ENCODE peak calls at places on chromosomes 6 and 20, in ten cellular contexts. D, L, Z, P, R, J, W, E, Y and C are unnamed samples. For H3K9me3, the result is how much of the 10 kb centered on the place peaks cover.

GRCh38 chr6:107819217-107819616 is 4.9 kb downstream of the SCML4 start:
- DNase-seq in Z (no peak), E (no peak), L (no peak), D (no peak), W (no peak), J (no peak), R (no peak), Y (no peak), P (no peak), C (no peak)

GRCh38 chr6:107185570-107185969 is 70.3 kb upstream of the BEND3 start:
- DNase-seq in R (no peak), J (no peak), Y (peak), D (no peak), L (peak), P (no peak), E (peak), W (no peak), Z (peak), C (no peak)

GRCh38 chr20:39660251-39660650 is 698.1 kb downstream of the DHX35 start:
- DNase-seq in J (no peak), R (no peak), L (no peak), P (no peak), E (no peak), Z (no peak), W (no peak), D (no peak), Y (peak), C (no peak)

GRCh38 chr6:119523546-119523945 is 174.0 kb upstream of the MAN1A1 start:
- DNase-seq in R (no peak), P (no peak), E (no peak), Z (no peak), Y (no peak), D (no peak), W (no peak), L (no peak), J (no peak), C (no peak)

GRCh38 chr20:63529180-63529860 is 7.9 kb downstream of the PTK6 start:
- DNase-seq in E (no peak), L (no peak), P (no peak), J (no peak), D (no peak), Y (no peak), R (no peak), W (no peak), Z (no peak), C (no peak)

GRCh38 chr20:43846516-43846905 is 68.1 kb upstream of the TOX2 start:
- DNase-seq in R (no peak), P (no peak), L (no peak), D (no peak), J (no peak), Z (no peak), E (no peak), Y (no peak), W (no peak), C (no peak)

GRCh38 chr6:132054525-132054924 is 103.4 kb upstream of the CCN2 start:
- DNase-seq in E (no peak), L (peak), Z (no peak), Y (no peak), D (no peak), R (no peak), W (no peak), P (no peak), J (no peak), C (no peak)

GRCh38 chr20:15342987-15343639 is 1005.7 kb upstream of the FLRT3 start:
- DNase-seq in D (no peak), R (no peak), W (no peak), Y (no peak), E (no peak), Z (no peak), J (no peak), L (no peak), P (no peak), C (no peak)

GRCh38 chr6:21441386-21441785 is 152.2 kb upstream of the SOX4 start:
- DNase-seq in Y (peak), E (no peak), J (no peak), D (no peak), R (no peak), L (peak), W (no peak), P (no peak), Z (no peak), C (no peak)

GRCh38 chr6:137413482-137413881 is 80.7 kb downstream of the OLIG3 start:
- DNase-seq in J (no peak), R (no peak), W (no peak), P (no peak), Z (no peak), Y (no peak), L (no peak), E (peak), D (no peak), C (no peak)

GRCh38 chr20:36135159-36135558 is 19.4 kb upstream of the EPB41L1 start:
- DNase-seq in E (no peak), Y (no peak), P (no peak), W (no peak), L (no peak), Z (no peak), R (no peak), D (no peak), J (no peak), C (no peak)

GRCh38 chr20:57880155-57880648 is 170.4 kb upstream of the PMEPA1 start:
- DNase-seq in L (no peak), E (no peak), P (no peak), Y (no peak), W (no peak), Z (peak), J (peak), D (no peak), R (no peak), C (no peak)
- H3K4me3 ChIP-seq in L (no peak), E (no peak), P (no peak), Y (no peak), W (no peak), Z (no peak), J (no peak), D (no peak), R (no peak), C (no peak)

DNA sequence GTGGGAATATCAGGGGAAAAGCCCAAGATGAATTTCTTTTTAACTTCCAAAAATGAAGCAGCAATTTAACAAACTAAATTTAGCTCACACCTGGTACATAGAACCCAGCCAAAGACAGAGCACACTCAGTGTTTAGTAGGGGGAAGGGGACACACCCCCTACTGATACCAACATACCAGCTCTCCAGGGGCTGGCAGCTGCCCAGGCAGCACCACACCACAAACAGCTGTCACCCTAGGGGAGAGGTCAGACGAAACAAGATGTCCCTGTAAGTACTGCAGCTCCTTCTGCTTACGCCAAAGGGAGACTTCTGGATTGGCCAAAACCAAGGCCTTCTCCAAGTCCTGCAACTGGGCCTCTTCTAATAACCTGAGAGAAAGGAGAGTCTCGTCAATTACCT is 26.0 kb downstream of the MDN1 start:
- DNase-seq in L (no peak), Z (no peak), J (peak), R (no peak), P (no peak), W (no peak), Y (peak), E (no peak), D (no peak), C (no peak)
- H3K27ac ChIP-seq in L (no peak), Z (no peak), J (peak), R (no peak), P (no peak), W (no peak), Y (no peak), E (no peak), D (no peak), C (no peak)

GRCh38 chr6:61217714-61218113 is 1068.3 kb downstream of the KHDRBS2 start:
- DNase-seq in Z (no peak), Y (no peak), E (no peak), R (no peak), L (no peak), P (no peak), J (no peak), W (no peak), D (no peak), C (no peak)
- H3K9me3 ChIP-seq in Z (under half), Y (under half), E (under half), R (under half), L (under half), P (under half), J (under half), W (under half), D (under half), C (under half)

GRCh38 chr6:7135755-7136154 is 28.0 kb downstream of the RREB1 start:
- DNase-seq in D (no peak), P (no peak), E (no peak), Y (no peak), Z (no peak), L (no peak), R (no peak), J (no peak), W (no peak), C (no peak)

GRCh38 chr6:7134999-7135735 is 27.4 kb downstream of the RREB1 start:
- DNase-seq in E (peak), P (no peak), D (no peak), W (no peak), L (no peak), Y (no peak), J (no peak), Z (no peak), R (no peak), C (no peak)

GRCh38 chr6:7138111-7138510 is 30.4 kb downstream of the RREB1 start:
- DNase-seq in Y (no peak), Z (no peak), P (no peak), J (no peak), E (no peak), W (no peak), R (no peak), L (no peak), D (no peak), C (no peak)

GRCh38 chr6:7137335-7138106 is 29.8 kb downstream of the RREB1 start:
- DNase-seq in E (peak), D (peak), P (no peak), Z (no peak), L (peak), W (peak), Y (peak), J (peak), R (no peak), C (no peak)

DNA sequence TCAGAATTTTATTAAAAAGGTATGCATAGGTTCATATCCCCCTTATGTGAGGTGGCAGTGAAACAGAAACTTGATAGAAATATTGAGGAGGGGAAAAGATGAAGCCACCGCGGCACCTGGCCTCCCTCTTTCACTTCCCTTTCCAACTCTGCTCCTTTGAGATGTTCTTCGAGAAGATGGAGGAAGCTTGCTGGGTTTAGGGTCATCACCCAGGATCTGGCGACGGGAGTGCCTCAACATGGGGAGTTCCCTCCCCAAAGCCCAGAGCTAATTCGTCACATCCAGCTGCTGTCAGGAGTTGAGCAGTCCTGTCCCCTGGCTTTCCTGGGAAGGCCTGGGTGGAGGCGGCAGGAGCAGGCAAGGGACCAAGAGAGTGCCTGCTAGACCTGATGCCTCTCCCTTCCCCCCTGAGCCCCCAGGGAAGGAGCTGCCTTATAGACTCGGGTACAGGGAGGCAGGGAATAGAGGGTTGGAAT is 29.1 kb downstream of the RREB1 start:
- DNase-seq in L (no peak), R (no peak), W (no peak), Y (no peak), Z (no peak), J (no peak), E (no peak), P (no peak), D (peak), C (no peak)
- H3K4me3 ChIP-seq in L (no peak), R (no peak), W (no peak), Y (no peak), Z (no peak), J (no peak), E (no peak), P (no peak), D (no peak), C (no peak)

GRCh38 chr20:53826090-53826489 is 232.5 kb upstream of the ZNF217 start:
- DNase-seq in W (no peak), Y (no peak), L (no peak), P (no peak), Z (no peak), J (no peak), E (no peak), D (no peak), R (no peak), C (no peak)

GRCh38 chr20:53827996-53828672 is 234.5 kb upstream of the ZNF217 start:
- DNase-seq in Y (peak), J (peak), P (no peak), R (no peak), D (no peak), L (peak), W (no peak), E (no peak), Z (peak), C (no peak)

GRCh38 chr20:53825282-53825681 is 231.6 kb upstream of the ZNF217 start:
- DNase-seq in J (no peak), P (no peak), Y (no peak), Z (no peak), D (no peak), R (no peak), W (no peak), L (no peak), E (no peak), C (no peak)

GRCh38 chr20:53827292-53827995 is 233.8 kb upstream of the ZNF217 start:
- DNase-seq in Y (no peak), Z (no peak), L (no peak), P (no peak), E (no peak), R (no peak), W (no peak), D (no peak), J (no peak), C (no peak)

DNA sequence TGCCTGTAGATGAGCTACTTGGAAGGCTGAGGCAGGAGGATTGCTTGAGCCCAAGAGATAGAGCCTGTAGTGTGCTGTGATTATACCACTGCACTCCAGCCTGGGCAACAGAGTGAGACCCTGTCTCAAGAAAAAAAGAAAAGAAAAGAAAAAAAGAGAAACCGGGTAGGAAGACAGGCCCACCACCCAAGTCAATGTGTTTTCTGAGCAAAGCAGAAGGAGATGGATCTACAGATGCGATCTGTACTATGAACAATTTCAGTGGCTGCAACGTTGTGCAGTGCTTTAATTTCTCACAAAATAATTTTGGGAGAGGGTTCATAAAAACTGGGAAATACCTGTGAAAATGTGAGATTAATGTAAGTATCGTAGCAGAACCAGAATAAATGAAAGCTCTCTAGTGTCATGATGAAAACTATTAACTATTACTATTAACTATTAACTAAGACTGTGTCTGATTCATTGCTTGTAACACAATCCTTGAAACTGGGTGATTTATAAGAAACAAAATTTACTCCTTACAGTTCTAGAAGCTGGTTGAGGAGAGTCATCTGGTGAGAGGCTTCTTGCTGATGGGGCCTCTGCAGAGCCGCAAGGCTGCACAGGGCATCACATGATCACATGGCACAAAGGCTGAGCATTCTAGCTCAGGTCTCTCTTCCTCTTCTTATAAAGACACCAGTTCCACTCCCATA is 233.1 kb upstream of the ZNF217 start:
- DNase-seq in Z (peak), Y (no peak), P (no peak), R (peak), D (no peak), W (peak), E (no peak), L (peak), J (no peak), C (no peak)
- H3K27ac ChIP-seq in Z (peak), Y (no peak), P (peak), R (peak), D (peak), W (no peak), E (no peak), L (no peak), J (no peak), C (no peak)

DNA sequence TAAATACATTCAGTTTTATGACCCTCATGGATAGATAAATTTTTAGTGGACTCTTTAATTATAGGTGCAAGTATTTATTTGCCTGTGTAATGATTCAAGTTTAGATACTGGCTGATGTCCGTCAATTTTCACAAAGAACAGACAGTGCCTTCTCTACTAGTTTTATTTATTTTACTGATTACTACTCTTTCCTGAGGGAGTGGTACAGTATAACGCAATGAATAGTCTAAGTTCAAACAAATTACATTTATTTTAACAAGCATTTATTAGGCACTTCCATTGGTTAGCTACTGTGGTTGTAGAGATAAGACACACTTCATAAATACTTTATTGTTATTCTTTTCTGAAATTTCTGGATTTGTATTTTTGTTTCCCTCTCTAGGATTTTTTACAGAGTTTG is 74.3 kb downstream of the ADGRG6 start:
- DNase-seq in L (no peak), W (no peak), D (no peak), E (no peak), P (no peak), Z (no peak), Y (no peak), R (no peak), J (no peak), C (no peak)
- H3K9me3 ChIP-seq in L (under half), W (under half), D (under half), E (under half), P (under half), Z (under half), Y (under half), R (under half), J (under half), C (under half)